ENCODE peak calls at places on chromosomes 5 and 9, in five cellular contexts. U is transverse colon, T is body of pancreas, J is uterus, K is hepatocyte. C is an unnamed sample. For H3K9me3 and H3K4me1, the result is how much of the 10 kb centered on the place peaks cover.

GRCh38 chr9:124256517-124257069 is 1.2 kb upstream of the NEK6 start:
- DNase-seq in T (no peak), J (no peak), U (peak), K (peak), C (no peak)

GRCh38 chr5:13664377-13664776 is 280.1 kb downstream of the DNAH5 start:
- DNase-seq in U (no peak), K (no peak), J (no peak), T (no peak), C (no peak)

GRCh38 chr5:172065431-172066065 is 59.1 kb upstream of the FBXW11 start:
- DNase-seq in T (no peak), U (no peak), K (no peak), J (no peak), C (no peak)

GRCh38 chr9:113997610-113998009 is 80.5 kb downstream of the AMBP start:
- DNase-seq in K (no peak), J (peak), T (no peak), U (no peak), C (no peak)

GRCh38 chr5:101728933-101729332 is 567.2 kb downstream of the SLCO4C1 start:
- DNase-seq in U (no peak), J (no peak), T (no peak), K (no peak), C (no peak)

GRCh38 chr5:149677721-149678120 is 52.4 kb upstream of the PPARGC1B start:
- DNase-seq in T (peak), U (peak), K (no peak), J (no peak), C (no peak)

GRCh38 chr5:132439521-132440206 is 50.9 kb downstream of the IRF1 start:
- DNase-seq in J (peak), U (peak), K (no peak), T (peak), C (no peak)

GRCh38 chr9:121634329-121634784 is 17.1 kb upstream of the DAB2IP start:
- DNase-seq in T (no peak), J (no peak), U (no peak), K (no peak), C (peak)

GRCh38 chr9:21450733-21451394 is 10.6 kb downstream of the IFNA1 start:
- DNase-seq in T (no peak), U (no peak), J (no peak), K (no peak), C (no peak)

GRCh38 chr5:178580556-178580955 is 9.6 kb downstream of the COL23A1 start:
- DNase-seq in U (no peak), K (no peak), J (no peak), T (no peak), C (no peak)
- H3K9me3 ChIP-seq in U (under half), K (under half), J (under half), T (under half), C (under half)

DNA sequence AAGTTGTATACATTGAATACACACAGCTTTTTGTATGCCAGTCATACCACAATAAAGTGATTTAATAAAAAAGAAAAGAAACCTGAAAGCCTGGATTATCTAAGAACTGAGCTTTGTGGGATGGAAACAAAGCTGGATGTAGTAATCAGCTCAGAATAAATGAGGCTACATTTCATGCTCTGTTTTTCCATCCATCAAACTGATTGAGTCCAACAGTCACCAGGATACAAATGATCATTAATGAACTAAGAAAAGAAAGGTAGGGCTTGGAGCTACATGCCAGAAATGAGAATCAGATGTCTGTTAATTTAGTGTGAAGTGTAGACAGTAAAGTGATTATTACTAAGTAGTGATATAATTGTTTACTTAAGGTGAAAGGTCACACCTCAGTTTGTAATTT is 109.8 kb upstream of the TARS1 start:
- DNase-seq in J (no peak), T (no peak), U (no peak), K (no peak), C (no peak)
- H3K4me1 ChIP-seq in J (under half), T (under half), U (under half), K (under half), C (under half)

DNA sequence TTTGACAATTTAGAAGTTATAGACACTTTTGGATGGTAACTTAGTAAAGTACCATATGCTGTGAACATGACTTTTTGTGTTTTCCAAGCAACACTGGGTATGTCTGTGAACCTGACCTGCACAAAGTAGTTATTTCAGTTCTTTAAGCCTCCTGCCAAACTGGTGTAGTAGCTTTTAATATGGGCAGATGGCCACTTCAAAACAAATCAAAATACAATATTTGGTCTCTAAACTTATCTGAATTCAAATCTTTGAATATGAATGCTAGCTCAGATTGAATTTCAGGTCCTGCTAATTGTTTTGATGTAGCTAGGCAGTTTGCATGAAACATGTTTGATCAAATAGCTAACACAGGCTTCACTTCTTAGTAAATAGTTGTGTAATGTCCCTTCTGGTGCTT is 1176.7 kb upstream of the CDH9 start:
- DNase-seq in T (no peak), U (no peak), J (no peak), K (no peak), C (no peak)
- H3K9me3 ChIP-seq in T (under half), U (under half), J (under half), K (under half), C (under half)

GRCh38 chr5:158530111-158530510 is 569.6 kb downstream of the EBF1 start:
- DNase-seq in U (no peak), T (no peak), K (no peak), J (no peak), C (no peak)
- H3K4me1 ChIP-seq in U (under half), T (under half), K (under half), J (under half), C (under half)

GRCh38 chr5:178787889-178788288 is 57.4 kb upstream of the ZNF354A start:
- DNase-seq in K (no peak), U (no peak), J (no peak), T (no peak), C (no peak)
- H3K9me3 ChIP-seq in K (under half), U (under half), J (under half), T (under half), C (under half)

GRCh38 chr9:108549184-108549583 is 306.6 kb downstream of the ACTL7B start:
- DNase-seq in U (no peak), J (no peak), T (peak), K (peak), C (no peak)
- H3K4me1 ChIP-seq in U (under half), J (under half), T (under half), K (under half), C (under half)

GRCh38 chr5:178797101-178797521 is 62.6 kb upstream of the ZNF354B start:
- DNase-seq in U (no peak), K (no peak), J (no peak), T (no peak), C (no peak)
- H3K9me3 ChIP-seq in U (under half), K (under half), J (under half), T (under half), C (under half)